ENCODE peak calls at places on chromosome 7, in nine cellular contexts. One of them, this sample, is unnamed.

GRCh38 chr7:94145602-94146001 is 141.4 kb upstream of the BET1 start:
- DNase-seq in mucosa of descending colon: no peak
- DNase-seq in CD4-positive, CD25-positive, alpha-beta regulatory T cell: no peak
- DNase-seq in NB4: no peak
- DNase-seq in uterus: no peak
- DNase-seq in foreskin fibroblast: peak
- DNase-seq in spleen: no peak
- DNase-seq in esophagus muscularis mucosa: no peak
- DNase-seq in left ventricle myocardium inferior: no peak
- DNase-seq in this sample: no peak

GRCh38 chr7:142420554-142421362 is 162.9 kb upstream of the PRSS58 start:
- DNase-seq in mucosa of descending colon: peak
- DNase-seq in CD4-positive, CD25-positive, alpha-beta regulatory T cell: no peak
- DNase-seq in NB4: peak
- DNase-seq in uterus: no peak
- DNase-seq in foreskin fibroblast: peak
- DNase-seq in spleen: no peak
- DNase-seq in esophagus muscularis mucosa: peak
- DNase-seq in left ventricle myocardium inferior: no peak
- DNase-seq in this sample: peak

GRCh38 chr7:93171606-93172226 is 23.5 kb upstream of the SAMD9L start:
- DNase-seq in mucosa of descending colon: no peak
- DNase-seq in CD4-positive, CD25-positive, alpha-beta regulatory T cell: no peak
- DNase-seq in NB4: no peak
- DNase-seq in uterus: no peak
- DNase-seq in foreskin fibroblast: peak
- DNase-seq in spleen: no peak
- DNase-seq in esophagus muscularis mucosa: no peak
- DNase-seq in left ventricle myocardium inferior: no peak
- DNase-seq in this sample: peak

GRCh38 chr7:46146454-46147255 is 225.6 kb upstream of the IGFBP3 start:
- DNase-seq in mucosa of descending colon: no peak
- DNase-seq in CD4-positive, CD25-positive, alpha-beta regulatory T cell: no peak
- DNase-seq in NB4: no peak
- DNase-seq in uterus: no peak
- DNase-seq in foreskin fibroblast: peak
- DNase-seq in spleen: no peak
- DNase-seq in esophagus muscularis mucosa: no peak
- DNase-seq in left ventricle myocardium inferior: peak
- DNase-seq in this sample: no peak

GRCh38 chr7:27156901-27157716 is 634 bp upstream of the HOXA7 start:
- DNase-seq in mucosa of descending colon: no peak
- DNase-seq in CD4-positive, CD25-positive, alpha-beta regulatory T cell: no peak
- DNase-seq in NB4: no peak
- DNase-seq in uterus: peak
- DNase-seq in foreskin fibroblast: peak
- DNase-seq in spleen: peak
- DNase-seq in esophagus muscularis mucosa: no peak
- DNase-seq in left ventricle myocardium inferior: no peak
- DNase-seq in this sample: no peak

GRCh38 chr7:44066494-44067063 is 1.2 kb upstream of the PGAM2 start:
- DNase-seq in mucosa of descending colon: no peak
- DNase-seq in CD4-positive, CD25-positive, alpha-beta regulatory T cell: no peak
- DNase-seq in NB4: peak
- DNase-seq in uterus: no peak
- DNase-seq in foreskin fibroblast: no peak
- DNase-seq in spleen: peak
- DNase-seq in esophagus muscularis mucosa: no peak
- DNase-seq in left ventricle myocardium inferior: no peak
- DNase-seq in this sample: no peak

GRCh38 chr7:118057404-118057803 is 126.6 kb upstream of the LSM8 start:
- DNase-seq in mucosa of descending colon: no peak
- DNase-seq in CD4-positive, CD25-positive, alpha-beta regulatory T cell: no peak
- DNase-seq in NB4: no peak
- DNase-seq in uterus: no peak
- DNase-seq in foreskin fibroblast: no peak
- DNase-seq in spleen: no peak
- DNase-seq in esophagus muscularis mucosa: no peak
- DNase-seq in left ventricle myocardium inferior: no peak
- DNase-seq in this sample: peak

GRCh38 chr7:149495785-149496641 is 1.6 kb downstream of the ZNF746 start:
- DNase-seq in mucosa of descending colon: peak
- DNase-seq in CD4-positive, CD25-positive, alpha-beta regulatory T cell: no peak
- DNase-seq in NB4: peak
- DNase-seq in uterus: peak
- DNase-seq in foreskin fibroblast: peak
- DNase-seq in spleen: no peak
- DNase-seq in esophagus muscularis mucosa: no peak
- DNase-seq in left ventricle myocardium inferior: peak
- DNase-seq in this sample: peak

GRCh38 chr7:23472974-23473847 is 2.9 kb upstream of the IGF2BP3 start:
- DNase-seq in mucosa of descending colon: no peak
- DNase-seq in CD4-positive, CD25-positive, alpha-beta regulatory T cell: no peak
- DNase-seq in NB4: peak
- DNase-seq in uterus: no peak
- DNase-seq in foreskin fibroblast: peak
- DNase-seq in spleen: no peak
- DNase-seq in esophagus muscularis mucosa: peak
- DNase-seq in left ventricle myocardium inferior: no peak
- DNase-seq in this sample: no peak

GRCh38 chr7:124635416-124635815 is 130.2 kb downstream of the GPR37 start:
- DNase-seq in mucosa of descending colon: no peak
- DNase-seq in CD4-positive, CD25-positive, alpha-beta regulatory T cell: no peak
- DNase-seq in NB4: peak
- DNase-seq in uterus: no peak
- DNase-seq in foreskin fibroblast: no peak
- DNase-seq in spleen: no peak
- DNase-seq in esophagus muscularis mucosa: no peak
- DNase-seq in left ventricle myocardium inferior: no peak
- DNase-seq in this sample: no peak
- H3K4me3 ChIP-seq in mucosa of descending colon: no peak
- H3K4me3 ChIP-seq in CD4-positive, CD25-positive, alpha-beta regulatory T cell: no peak
- H3K4me3 ChIP-seq in NB4: no peak
- H3K4me3 ChIP-seq in uterus: no peak
- H3K4me3 ChIP-seq in foreskin fibroblast: no peak
- H3K4me3 ChIP-seq in spleen: no peak
- H3K4me3 ChIP-seq in esophagus muscularis mucosa: no peak
- H3K4me3 ChIP-seq in left ventricle myocardium inferior: no peak
- H3K4me3 ChIP-seq in this sample: no peak

DNA sequence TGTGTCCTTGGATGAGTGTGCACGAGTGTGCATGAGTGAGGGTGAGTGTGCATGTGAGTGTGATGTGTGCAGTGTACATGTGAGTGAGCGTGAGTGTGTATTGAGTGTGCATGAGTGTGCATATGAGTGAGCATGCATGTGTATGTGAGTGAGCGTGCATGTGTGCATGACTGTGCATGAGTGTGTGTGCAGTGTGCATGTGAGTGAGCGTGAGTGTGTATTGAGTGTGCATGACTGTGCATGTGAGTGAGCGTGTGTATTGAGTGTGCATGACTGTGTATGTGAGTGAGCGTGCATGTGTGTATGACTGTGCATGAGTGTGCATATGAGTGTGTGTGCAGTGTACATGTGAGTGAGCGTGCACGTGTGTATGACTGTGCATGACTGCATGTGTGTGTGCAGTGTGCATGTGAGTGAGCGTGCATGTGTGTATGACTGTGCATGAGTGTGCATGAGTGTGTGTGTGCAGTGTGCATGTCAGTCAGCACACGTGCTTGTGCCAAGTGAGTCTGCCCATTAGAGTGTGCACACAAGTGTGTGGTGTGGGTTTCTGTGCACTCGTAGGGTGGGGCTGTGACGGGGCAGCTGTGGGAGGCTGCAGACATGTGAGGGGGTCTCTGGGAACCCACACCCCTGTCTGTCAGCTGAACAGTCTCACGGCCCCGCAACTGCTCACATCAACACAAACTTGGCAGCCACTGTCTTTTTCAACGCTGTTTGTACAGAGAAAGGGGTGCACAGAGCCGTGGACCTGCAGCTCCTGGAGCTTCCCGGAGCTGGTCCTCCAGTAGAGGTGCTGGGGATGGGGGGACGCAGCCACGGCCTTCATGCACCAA is 14.8 kb downstream of the FOXL3 start:
- DNase-seq in mucosa of descending colon: no peak
- DNase-seq in CD4-positive, CD25-positive, alpha-beta regulatory T cell: no peak
- DNase-seq in NB4: no peak
- DNase-seq in uterus: no peak
- DNase-seq in foreskin fibroblast: no peak
- DNase-seq in spleen: peak
- DNase-seq in esophagus muscularis mucosa: no peak
- DNase-seq in left ventricle myocardium inferior: no peak
- DNase-seq in this sample: no peak
- H3K4me3 ChIP-seq in mucosa of descending colon: no peak
- H3K4me3 ChIP-seq in CD4-positive, CD25-positive, alpha-beta regulatory T cell: no peak
- H3K4me3 ChIP-seq in NB4: no peak
- H3K4me3 ChIP-seq in uterus: no peak
- H3K4me3 ChIP-seq in foreskin fibroblast: no peak
- H3K4me3 ChIP-seq in spleen: no peak
- H3K4me3 ChIP-seq in esophagus muscularis mucosa: no peak
- H3K4me3 ChIP-seq in left ventricle myocardium inferior: no peak
- H3K4me3 ChIP-seq in this sample: no peak

GRCh38 chr7:128341733-128342132 is 2.0 kb downstream of the RBM28 start:
- DNase-seq in mucosa of descending colon: no peak
- DNase-seq in CD4-positive, CD25-positive, alpha-beta regulatory T cell: no peak
- DNase-seq in NB4: no peak
- DNase-seq in uterus: no peak
- DNase-seq in foreskin fibroblast: no peak
- DNase-seq in spleen: no peak
- DNase-seq in esophagus muscularis mucosa: no peak
- DNase-seq in left ventricle myocardium inferior: no peak
- DNase-seq in this sample: no peak
- H3K4me3 ChIP-seq in mucosa of descending colon: no peak
- H3K4me3 ChIP-seq in CD4-positive, CD25-positive, alpha-beta regulatory T cell: no peak
- H3K4me3 ChIP-seq in NB4: peak
- H3K4me3 ChIP-seq in uterus: no peak
- H3K4me3 ChIP-seq in foreskin fibroblast: no peak
- H3K4me3 ChIP-seq in spleen: no peak
- H3K4me3 ChIP-seq in esophagus muscularis mucosa: no peak
- H3K4me3 ChIP-seq in left ventricle myocardium inferior: peak
- H3K4me3 ChIP-seq in this sample: no peak

DNA sequence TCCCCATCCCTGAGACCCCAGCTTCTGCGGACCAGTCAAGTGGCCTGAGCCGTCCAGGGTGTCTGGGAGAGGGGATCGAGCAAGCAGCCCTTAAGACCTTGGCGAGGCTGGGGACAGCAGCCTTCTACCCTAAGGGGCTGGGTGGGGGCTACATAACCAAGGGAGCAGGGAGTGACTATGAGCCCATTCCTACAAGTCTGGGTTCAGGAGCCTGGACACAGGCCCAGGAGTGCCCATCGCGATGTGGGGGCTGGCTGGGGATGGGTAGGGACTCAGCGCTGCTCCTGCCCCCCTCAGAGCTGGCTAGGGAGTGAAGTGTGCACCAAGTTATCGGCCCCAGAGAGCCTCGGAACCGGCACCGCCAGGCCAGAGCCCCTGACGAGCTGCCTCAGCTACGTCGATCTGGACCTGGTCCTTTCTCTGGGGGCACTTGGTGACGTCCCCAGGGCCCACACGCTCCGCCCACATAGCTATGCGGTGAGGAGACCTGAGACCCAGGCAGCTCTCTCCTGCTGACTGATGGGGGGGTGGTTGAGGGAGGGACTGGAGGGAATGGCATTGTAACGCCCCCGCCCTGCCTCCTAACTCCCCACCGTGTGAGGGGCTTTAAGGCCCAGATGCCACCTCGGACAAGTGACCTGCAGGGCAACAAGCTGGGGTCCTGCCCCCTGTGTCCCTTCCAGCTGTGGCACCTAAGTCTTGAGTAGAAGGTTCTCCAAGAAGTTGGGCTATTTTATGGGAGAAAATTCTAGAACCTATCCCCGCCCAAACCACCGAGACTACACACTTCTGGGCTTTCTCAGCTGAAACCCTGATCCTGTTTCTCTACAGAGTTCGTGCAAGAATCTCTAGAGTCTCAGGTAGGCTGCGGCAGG is 2.5 kb downstream of the SAP25 start:
- DNase-seq in mucosa of descending colon: no peak
- DNase-seq in CD4-positive, CD25-positive, alpha-beta regulatory T cell: no peak
- DNase-seq in NB4: no peak
- DNase-seq in uterus: peak
- DNase-seq in foreskin fibroblast: no peak
- DNase-seq in spleen: peak
- DNase-seq in esophagus muscularis mucosa: no peak
- DNase-seq in left ventricle myocardium inferior: no peak
- DNase-seq in this sample: no peak
- H3K4me3 ChIP-seq in mucosa of descending colon: no peak
- H3K4me3 ChIP-seq in CD4-positive, CD25-positive, alpha-beta regulatory T cell: no peak
- H3K4me3 ChIP-seq in NB4: no peak
- H3K4me3 ChIP-seq in uterus: no peak
- H3K4me3 ChIP-seq in foreskin fibroblast: no peak
- H3K4me3 ChIP-seq in spleen: no peak
- H3K4me3 ChIP-seq in esophagus muscularis mucosa: no peak
- H3K4me3 ChIP-seq in left ventricle myocardium inferior: no peak
- H3K4me3 ChIP-seq in this sample: no peak

This sample was measured in epithelial cell of esophagus.